ENCODE peak calls at places on chromosome 14, in five cellular contexts. Q, I, D, G and J are unnamed samples.

GRCh38 chr14:53042480-53042879 is 91.6 kb upstream of the FERMT2 start:
- DNase-seq in I (no peak), Q (no peak), G (no peak), D (no peak), J (no peak)

GRCh38 chr14:75514673-75515630 is 7.3 kb upstream of the BATF start:
- DNase-seq in G (no peak), D (no peak), Q (peak), I (no peak), J (peak)

GRCh38 chr14:95361373-95362179 is 41.9 kb upstream of the CLMN start:
- DNase-seq in I (peak), G (peak), D (peak), Q (peak), J (peak)

GRCh38 chr14:75046899-75047298 is 4.4 kb downstream of the MLH3 start:
- DNase-seq in I (no peak), Q (no peak), D (no peak), G (no peak), J (no peak)

GRCh38 chr14:54105406-54105805 is 148.8 kb upstream of the BMP4 start:
- DNase-seq in G (no peak), I (peak), Q (no peak), D (no peak), J (no peak)

GRCh38 chr14:63045234-63045611 is at the start of gene KCNH5:
- DNase-seq in Q (peak), G (peak), D (peak), I (no peak), J (no peak)

GRCh38 chr14:101200008-101200649 is 296.6 kb upstream of the RTL1 start:
- DNase-seq in Q (no peak), G (peak), D (no peak), I (no peak), J (no peak)

GRCh38 chr14:65373671-65374039 is 38.9 kb upstream of the FUT8 start:
- DNase-seq in I (no peak), Q (no peak), D (no peak), G (no peak), J (no peak)

GRCh38 chr14:89813485-89814080 is 140.9 kb downstream of the EFCAB11 start:
- DNase-seq in I (no peak), D (no peak), G (no peak), Q (peak), J (peak)

GRCh38 chr14:91383439-91383838 is 34.2 kb downstream of the CCDC88C start:
- DNase-seq in Q (peak), G (no peak), D (no peak), I (no peak), J (no peak)

GRCh38 chr14:104577457-104578301 is 1.9 kb upstream of the C14orf180 start:
- DNase-seq in I (no peak), D (no peak), Q (no peak), G (no peak), J (no peak)

GRCh38 chr14:89773644-89774316 is 180.8 kb downstream of the EFCAB11 start:
- DNase-seq in I (no peak), G (no peak), D (peak), Q (peak), J (peak)

GRCh38 chr14:45699451-45699850 is 446.4 kb upstream of the MIS18BP1 start:
- DNase-seq in G (no peak), I (no peak), Q (no peak), D (no peak), J (no peak)

GRCh38 chr14:77028384-77029246 is at the start of gene IRF2BPL:
- DNase-seq in G (peak), I (peak), Q (peak), D (peak), J (peak)

GRCh38 chr14:31137214-31137889 is 70.2 kb downstream of the HECTD1 start:
- DNase-seq in D (peak), Q (no peak), I (peak), G (no peak), J (no peak)

GRCh38 chr14:103820908-103821307 is 26.5 kb downstream of the PPP1R13B start:
- DNase-seq in D (no peak), I (no peak), G (no peak), Q (no peak), J (no peak)

GRCh38 chr14:83779266-83779665 is 1750.7 kb upstream of the FLRT2 start:
- DNase-seq in D (no peak), Q (no peak), G (no peak), I (no peak), J (no peak)

GRCh38 chr14:77955816-77956796 is 156.2 kb downstream of the ADCK1 start:
- DNase-seq in D (no peak), Q (no peak), G (no peak), I (no peak), J (no peak)

GRCh38 chr14:85310491-85311272 is 219.3 kb upstream of the FLRT2 start:
- DNase-seq in G (no peak), I (no peak), D (no peak), Q (no peak), J (no peak)

GRCh38 chr14:89575386-89576061 is 158.5 kb upstream of the FOXN3 start:
- DNase-seq in D (no peak), Q (no peak), I (no peak), G (no peak), J (no peak)

GRCh38 chr14:88614218-88614907 is 51.5 kb downstream of the ZC3H14 start:
- DNase-seq in Q (no peak), G (no peak), I (no peak), D (no peak), J (no peak)

GRCh38 chr14:28941758-28942157 is 175.2 kb downstream of the FOXG1 start:
- DNase-seq in Q (no peak), I (no peak), G (no peak), D (no peak), J (no peak)

GRCh38 chr14:23953464-23954278 is at the start of gene DHRS4:
- DNase-seq in G (peak), I (peak), D (peak), Q (peak), J (peak)

GRCh38 chr14:87524011-87524410 is 469.0 kb downstream of the GALC start:
- DNase-seq in I (no peak), G (no peak), Q (no peak), D (no peak), J (no peak)

GRCh38 chr14:87522575-87522974 is 470.4 kb downstream of the GALC start:
- DNase-seq in I (no peak), Q (peak), D (no peak), G (no peak), J (no peak)
- TF ChIP-seq CTCF in I (no peak), Q (no peak), D (no peak), G (no peak), J (no peak)

GRCh38 chr14:68757618-68758081 is 35.2 kb downstream of the ZFP36L1 start:
- DNase-seq in D (no peak), I (no peak), G (no peak), Q (no peak), J (peak)
- TF ChIP-seq MAX in D (no peak), I (no peak), G (no peak), Q (no peak), J (peak)

GRCh38 chr14:106848330-106849121 is 1322.1 kb downstream of the TMEM121 start:
- DNase-seq in I (no peak), D (peak), G (no peak), Q (no peak), J (peak)
- TF ChIP-seq CTCF in I (no peak), D (peak), G (peak), Q (no peak), J (peak)

DNA sequence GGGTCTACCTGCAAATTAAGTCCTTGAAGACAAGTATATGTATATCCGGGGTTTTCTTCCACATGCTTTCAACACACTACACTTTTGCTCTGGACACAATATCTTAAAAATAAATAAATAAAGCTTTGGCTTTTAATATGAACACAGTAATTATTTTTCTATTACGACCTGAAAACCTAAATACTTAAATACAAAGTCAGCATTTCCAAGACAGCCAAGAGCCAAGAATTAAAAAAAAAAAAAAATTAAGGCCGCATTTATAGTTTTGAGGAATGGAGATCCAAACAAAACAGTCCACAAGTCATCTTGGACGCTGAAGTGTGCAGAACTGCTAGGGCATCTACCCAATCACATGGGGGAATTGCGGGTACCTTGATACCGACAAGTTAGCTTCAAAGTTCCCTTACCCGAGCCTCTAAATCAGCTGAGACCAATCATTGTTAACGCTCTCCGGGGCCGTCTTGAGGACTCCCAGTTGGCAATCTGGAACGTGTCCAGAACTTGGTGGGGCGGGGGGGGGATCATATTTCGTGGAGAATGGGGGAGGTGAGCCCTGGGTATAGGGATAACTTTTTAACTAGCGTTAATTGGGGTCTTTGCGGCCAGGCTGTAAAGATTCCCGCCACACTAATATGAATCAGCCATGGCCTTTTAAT is 731 bp upstream of the PCNX4 start:
- DNase-seq in Q (no peak), G (peak), I (peak), D (peak), J (peak)
- TF ChIP-seq MAX in Q (no peak), G (no peak), I (no peak), D (no peak), J (peak)

DNA sequence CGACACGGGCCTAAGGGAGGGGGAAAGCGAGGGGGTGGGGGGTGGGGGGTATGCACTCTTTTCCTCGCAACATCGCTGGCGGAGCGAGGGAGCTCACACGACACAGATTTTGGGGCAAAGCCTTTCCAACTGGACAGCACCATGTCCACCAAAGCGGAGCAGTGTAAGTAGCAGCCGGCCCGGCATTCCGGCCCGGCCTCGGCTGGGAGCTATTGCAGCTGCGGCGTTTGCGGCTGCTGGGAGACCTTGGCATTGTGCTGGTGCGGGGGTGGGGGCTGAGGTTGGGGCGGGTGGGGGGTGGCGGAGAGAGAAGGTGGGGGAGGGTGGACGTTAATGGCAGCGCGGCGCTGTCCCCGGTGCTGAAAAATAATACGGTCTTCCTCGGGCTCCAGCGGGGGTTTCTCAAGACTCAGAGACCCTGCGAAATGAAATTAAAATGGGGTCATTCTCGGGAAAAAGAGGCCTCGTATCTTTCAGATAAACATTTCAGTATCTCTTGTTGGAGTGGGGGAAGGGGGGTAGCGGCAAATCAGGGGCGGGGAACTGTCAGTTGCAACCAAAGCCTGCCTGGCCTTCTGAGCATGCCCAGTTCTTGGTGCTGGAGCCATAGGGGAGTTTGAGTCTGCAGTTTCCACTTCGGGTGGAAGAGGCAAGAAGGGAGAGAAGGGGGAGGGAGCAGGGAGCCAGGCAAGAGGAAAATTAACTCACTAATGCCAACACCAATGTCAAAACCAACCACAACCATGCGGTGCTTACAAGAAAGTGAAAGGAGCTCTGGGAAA is at the start of gene UNC79:
- DNase-seq in I (no peak), D (no peak), Q (peak), G (peak), J (peak)
- TF ChIP-seq CTCF in I (no peak), D (no peak), Q (no peak), G (no peak), J (no peak)

GRCh38 chr14:99252940-99253868 is 18.8 kb downstream of the BCL11B start:
- DNase-seq in G (no peak), I (no peak), D (no peak), Q (no peak), J (peak)

GRCh38 chr14:99254391-99255009 is 17.5 kb downstream of the BCL11B start:
- DNase-seq in D (no peak), G (no peak), Q (no peak), I (no peak), J (no peak)

GRCh38 chr14:99255621-99256482 is 16.1 kb downstream of the BCL11B start:
- DNase-seq in Q (no peak), I (no peak), D (no peak), G (no peak), J (no peak)

GRCh38 chr14:99252443-99252939 is 19.5 kb downstream of the BCL11B start:
- DNase-seq in Q (no peak), I (no peak), G (no peak), D (no peak), J (no peak)

DNA sequence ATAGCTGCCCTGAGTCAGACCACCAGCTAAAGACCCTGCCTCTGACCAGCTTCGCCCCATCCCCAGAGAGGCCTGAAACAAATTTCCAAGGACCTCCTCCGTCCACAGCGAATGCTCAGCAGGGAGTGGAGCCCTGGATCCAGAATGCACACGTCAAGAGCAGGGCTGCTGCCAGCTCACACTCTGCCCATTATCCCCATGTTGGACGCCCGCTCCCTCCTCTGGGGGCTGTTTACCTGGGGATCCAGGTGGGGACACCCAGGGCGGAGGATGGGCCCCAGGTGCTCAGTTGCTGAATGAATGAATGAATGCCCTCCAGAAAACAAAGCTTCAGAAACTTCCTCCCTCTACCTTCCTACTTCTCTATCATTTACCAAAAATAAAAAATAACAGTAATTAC is 18.1 kb downstream of the BCL11B start:
- DNase-seq in D (no peak), Q (no peak), G (no peak), I (no peak), J (no peak)
- TF ChIP-seq MAX in D (no peak), Q (no peak), G (no peak), I (no peak), J (no peak)